ENCODE peak calls at places on chromosomes 6 and 20, in nine cellular contexts. P is CD4-positive, alpha-beta memory T cell; F is testis; X is body of pancreas; K is PC-3; Z is hepatocyte; W is heart right ventricle; I is tibial artery; U is ovary. S is an unnamed sample. For H3K9me3, the result is how much of the 10 kb centered on the place peaks cover.

GRCh38 chr20:61803903-61804804 is 261.5 kb downstream of the TAF4 start:
- DNase-seq in P (no peak), F (peak), X (no peak), K (no peak), Z (no peak), W (no peak), I (no peak), U (no peak), S (no peak)

GRCh38 chr20:34743039-34743438 is 38.9 kb downstream of the TP53INP2 start:
- DNase-seq in P (no peak), F (no peak), X (no peak), K (no peak), Z (no peak), W (no peak), I (no peak), U (no peak), S (no peak)

GRCh38 chr6:2147737-2148448 is 97.5 kb downstream of the GMDS start:
- DNase-seq in P (no peak), F (no peak), X (no peak), K (peak), Z (no peak), W (no peak), I (no peak), U (no peak), S (no peak)

GRCh38 chr6:132812756-132813172 is 1.6 kb upstream of the RPS12 start:
- DNase-seq in P (no peak), F (no peak), X (no peak), K (no peak), Z (no peak), W (no peak), I (no peak), U (no peak), S (no peak)

GRCh38 chr20:58850693-58851174 is at the start of gene GNAS-AS1:
- DNase-seq in P (peak), F (peak), X (peak), K (no peak), Z (peak), W (peak), I (peak), U (peak), S (peak)

GRCh38 chr6:84432616-84433015 is 205.2 kb upstream of the CEP162 start:
- DNase-seq in P (no peak), F (no peak), X (no peak), K (no peak), Z (peak), W (no peak), I (no peak), U (no peak), S (no peak)

GRCh38 chr6:68738039-68738438 is 103.0 kb downstream of the ADGRB3 start:
- DNase-seq in P (no peak), F (no peak), X (no peak), K (no peak), Z (no peak), W (no peak), I (no peak), U (no peak), S (no peak)

GRCh38 chr6:26520088-26520839 is 17.9 kb upstream of the HMGN4 start:
- DNase-seq in P (no peak), F (peak), X (no peak), K (no peak), Z (no peak), W (peak), I (peak), U (peak), S (peak)

GRCh38 chr6:144264270-144265060 is 20.7 kb upstream of the UTRN start:
- DNase-seq in P (no peak), F (no peak), X (peak), K (peak), Z (peak), W (no peak), I (no peak), U (peak), S (no peak)

GRCh38 chr6:157667211-157668033 is 155.6 kb upstream of the SNX9 start:
- DNase-seq in P (no peak), F (peak), X (peak), K (peak), Z (peak), W (no peak), I (no peak), U (no peak), S (peak)

GRCh38 chr20:49915380-49916145 is at the start of gene SPATA2:
- DNase-seq in P (peak), F (peak), X (peak), K (peak), Z (peak), W (peak), I (peak), U (peak), S (peak)

GRCh38 chr20:63082308-63082938 is 75.7 kb upstream of the BHLHE23 start:
- DNase-seq in P (no peak), F (peak), X (no peak), K (peak), Z (peak), W (peak), I (peak), U (no peak), S (no peak)

GRCh38 chr20:49792006-49792405 is 20.6 kb upstream of the SLC9A8 start:
- DNase-seq in P (no peak), F (no peak), X (no peak), K (no peak), Z (no peak), W (no peak), I (no peak), U (no peak), S (no peak)

GRCh38 chr6:53313784-53314382 is 34.9 kb downstream of the ELOVL5 start:
- DNase-seq in P (no peak), F (peak), X (no peak), K (no peak), Z (no peak), W (no peak), I (no peak), U (no peak), S (no peak)

DNA sequence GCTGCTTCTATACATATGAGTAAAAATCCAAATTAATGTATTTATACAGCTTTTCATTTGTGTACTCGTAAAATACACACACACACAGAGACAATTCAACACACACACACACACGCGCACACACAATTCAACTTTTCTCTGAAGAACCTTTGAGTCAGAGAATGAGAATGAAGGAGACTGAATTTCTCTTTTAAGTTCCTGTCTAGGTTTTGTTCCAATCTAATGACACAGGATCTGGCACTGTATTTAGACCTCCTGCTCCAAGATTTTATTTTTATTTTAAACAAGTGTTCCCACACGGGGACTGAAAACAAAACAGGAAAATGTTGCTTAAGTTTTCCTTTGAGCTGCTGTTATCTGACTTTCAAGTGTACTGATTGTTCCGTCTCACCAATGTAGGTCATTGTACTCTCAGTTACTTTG is 250.8 kb downstream of the LAMA2 start:
- DNase-seq in P (no peak), F (no peak), X (no peak), K (no peak), Z (no peak), W (no peak), I (no peak), U (peak), S (no peak)
- H3K27ac ChIP-seq in P (no peak), F (peak), X (peak), K (no peak), Z (no peak), W (peak), I (peak), U (peak), S (no peak)

GRCh38 chr6:168132531-168133184 is 53.6 kb upstream of the FRMD1 start:
- DNase-seq in P (no peak), F (peak), X (peak), K (peak), Z (peak), W (peak), I (no peak), U (peak), S (no peak)

GRCh38 chr6:168133186-168133585 is 54.2 kb upstream of the FRMD1 start:
- DNase-seq in P (no peak), F (peak), X (no peak), K (no peak), Z (peak), W (peak), I (no peak), U (peak), S (no peak)

GRCh38 chr6:168130168-168130651 is 51.2 kb upstream of the FRMD1 start:
- DNase-seq in P (no peak), F (peak), X (no peak), K (no peak), Z (no peak), W (peak), I (no peak), U (no peak), S (no peak)

GRCh38 chr6:168130683-168131371 is 51.8 kb upstream of the FRMD1 start:
- DNase-seq in P (no peak), F (no peak), X (no peak), K (no peak), Z (no peak), W (no peak), I (no peak), U (no peak), S (no peak)

GRCh38 chr6:168131464-168132415 is 52.7 kb upstream of the FRMD1 start:
- DNase-seq in P (no peak), F (peak), X (no peak), K (no peak), Z (peak), W (no peak), I (no peak), U (no peak), S (no peak)
- H3K9me3 ChIP-seq in P (under half), F (under half), X (under half), K (under half), Z (under half), W (under half), I (under half), U (under half), S (under half)

DNA sequence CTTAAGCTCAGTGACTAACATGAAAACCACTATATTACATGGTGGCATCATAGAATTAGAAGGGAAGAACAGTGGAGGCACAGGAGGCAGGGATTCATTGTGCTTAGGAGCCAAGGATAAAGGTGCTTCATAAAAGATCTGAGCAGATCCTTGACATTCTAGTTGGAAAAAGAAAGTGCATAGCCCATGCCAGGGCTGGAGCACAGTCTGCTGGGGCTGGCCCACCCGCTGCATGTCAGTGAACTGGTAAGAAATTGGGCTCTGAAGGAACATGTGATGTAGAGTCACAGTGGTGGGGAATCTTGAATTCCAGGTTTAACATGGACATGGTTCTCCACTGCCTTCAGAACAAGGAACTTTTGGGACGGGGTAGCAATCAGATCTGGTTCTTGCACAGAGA is 20.4 kb downstream of the MYLIP start:
- DNase-seq in P (no peak), F (no peak), X (no peak), K (no peak), Z (no peak), W (no peak), I (no peak), U (no peak), S (no peak)
- H3K4me3 ChIP-seq in P (no peak), F (no peak), X (no peak), K (no peak), Z (no peak), W (no peak), I (no peak), U (no peak), S (no peak)

GRCh38 chr6:156564128-156564806 is 212.9 kb upstream of the ARID1B start:
- DNase-seq in P (peak), F (peak), X (peak), K (peak), Z (peak), W (peak), I (peak), U (peak), S (peak)
- H3K27ac ChIP-seq in P (no peak), F (no peak), X (no peak), K (no peak), Z (no peak), W (no peak), I (no peak), U (no peak), S (no peak)

GRCh38 chr6:114558153-114558552 is 215.3 kb upstream of the HS3ST5 start:
- DNase-seq in P (no peak), F (no peak), X (no peak), K (no peak), Z (no peak), W (no peak), I (no peak), U (no peak), S (no peak)

GRCh38 chr6:114559419-114559818 is 216.6 kb upstream of the HS3ST5 start:
- DNase-seq in P (no peak), F (no peak), X (no peak), K (no peak), Z (no peak), W (no peak), I (no peak), U (no peak), S (no peak)

GRCh38 chr6:114557089-114557488 is 214.3 kb upstream of the HS3ST5 start:
- DNase-seq in P (no peak), F (no peak), X (no peak), K (no peak), Z (no peak), W (no peak), I (no peak), U (no peak), S (no peak)
- H3K9me3 ChIP-seq in P (under half), F (under half), X (under half), K (under half), Z (under half), W (under half), I (under half), U (under half), S (under half)

DNA sequence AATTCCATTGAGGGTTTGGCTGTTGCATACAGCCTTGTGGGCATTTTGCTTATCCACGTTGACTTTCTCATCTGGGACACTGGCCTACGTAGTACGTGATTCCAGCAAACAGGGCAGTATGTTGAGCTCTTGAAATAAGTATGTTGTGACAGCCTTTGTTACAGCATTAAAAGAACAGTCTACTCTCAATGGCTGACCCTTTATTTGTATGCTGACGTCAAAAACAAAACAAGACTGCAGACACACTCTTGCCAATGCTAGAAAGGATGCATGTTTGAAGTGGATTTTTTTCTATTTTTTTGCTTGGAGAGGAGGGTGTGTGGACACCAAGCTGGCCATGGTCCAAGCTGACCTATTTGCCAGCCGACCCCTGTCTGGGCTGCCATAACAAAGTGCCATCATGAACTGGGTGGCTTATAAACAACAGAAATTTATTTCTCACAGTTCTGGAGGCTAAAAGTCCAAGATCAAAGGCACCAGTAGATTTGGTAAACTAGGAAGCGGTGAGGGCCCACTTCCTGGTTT is 10.8 kb upstream of the SNHG17 start:
- DNase-seq in P (no peak), F (no peak), X (no peak), K (no peak), Z (no peak), W (no peak), I (no peak), U (no peak), S (no peak)
- H3K4me3 ChIP-seq in P (peak), F (peak), X (no peak), K (peak), Z (peak), W (peak), I (peak), U (peak), S (peak)

GRCh38 chr6:14310955-14311354 is 193.4 kb downstream of the CD83 start:
- DNase-seq in P (no peak), F (no peak), X (peak), K (no peak), Z (peak), W (no peak), I (no peak), U (no peak), S (no peak)

GRCh38 chr6:14305629-14306028 is 188.1 kb downstream of the CD83 start:
- DNase-seq in P (no peak), F (no peak), X (no peak), K (no peak), Z (no peak), W (no peak), I (no peak), U (no peak), S (no peak)

GRCh38 chr6:14309516-14309915 is 191.9 kb downstream of the CD83 start:
- DNase-seq in P (no peak), F (no peak), X (no peak), K (no peak), Z (no peak), W (no peak), I (no peak), U (no peak), S (no peak)

DNA sequence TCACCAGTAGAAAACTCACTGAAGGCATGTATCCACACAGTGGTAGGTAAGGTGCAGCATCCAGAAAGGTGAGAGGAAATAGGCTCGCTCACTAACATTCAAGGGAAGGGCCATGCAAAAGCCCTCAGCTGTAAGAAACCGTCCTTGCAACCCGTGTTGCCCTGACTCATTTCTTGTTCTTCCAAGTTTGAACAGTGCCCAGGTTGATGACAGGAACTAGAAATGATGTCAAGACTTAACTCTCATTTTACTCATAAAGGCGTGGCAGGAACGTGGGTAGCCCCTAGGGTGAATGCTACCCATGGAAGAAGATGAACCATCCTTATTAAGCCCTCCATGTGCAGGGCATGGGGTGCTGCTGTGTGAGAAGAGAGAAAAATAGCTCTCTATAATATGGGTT is 187.6 kb downstream of the CD83 start:
- DNase-seq in P (no peak), F (no peak), X (no peak), K (peak), Z (no peak), W (no peak), I (no peak), U (no peak), S (no peak)
- H3K27ac ChIP-seq in P (no peak), F (no peak), X (no peak), K (peak), Z (no peak), W (no peak), I (no peak), U (no peak), S (no peak)

GRCh38 chr6:167737205-167737830 is 89.4 kb upstream of the AFDN start:
- DNase-seq in P (no peak), F (no peak), X (no peak), K (no peak), Z (no peak), W (no peak), I (peak), U (no peak), S (no peak)
- H3K9me3 ChIP-seq in P (under half), F (under half), X (under half), K (under half), Z (under half), W (under half), I (under half), U (under half), S (under half)

GRCh38 chr20:2869381-2869780 is 3.9 kb upstream of the PTPRA start:
- DNase-seq in P (no peak), F (no peak), X (no peak), K (no peak), Z (no peak), W (no peak), I (no peak), U (no peak), S (no peak)
- H3K4me3 ChIP-seq in P (no peak), F (no peak), X (no peak), K (no peak), Z (no peak), W (no peak), I (no peak), U (no peak), S (no peak)